ENCODE peak calls at places on chromosome 13, in five cellular contexts. V is effector memory CD4-positive, alpha-beta T cell; W is naive thymus-derived CD4-positive, alpha-beta T cell; R is transverse colon; N is AG04449. Q is an unnamed sample.

GRCh38 chr13:51626749-51627148 is 42.5 kb downstream of the WDFY2 start:
- DNase-seq in V (no peak), W (no peak), R (no peak), N (no peak), Q (no peak)

GRCh38 chr13:32581177-32581786 is 5.0 kb upstream of the PDS5B start:
- DNase-seq in V (no peak), W (no peak), R (no peak), N (no peak), Q (peak)

GRCh38 chr13:25347156-25347555 is 24.6 kb upstream of the ATP8A2 start:
- DNase-seq in V (no peak), W (no peak), R (no peak), N (no peak), Q (no peak)

GRCh38 chr13:112442483-112443090 is 66.4 kb downstream of the SPACA7 start:
- DNase-seq in V (no peak), W (no peak), R (no peak), N (no peak), Q (no peak)

GRCh38 chr13:108915095-108915633 is 285.8 kb downstream of the MYO16 start:
- DNase-seq in V (no peak), W (no peak), R (no peak), N (no peak), Q (peak)

GRCh38 chr13:89748716-89749115 is 1598.8 kb upstream of the MIR17HG start:
- DNase-seq in V (no peak), W (no peak), R (no peak), N (no peak), Q (no peak)

GRCh38 chr13:40220299-40220935 is 446.0 kb downstream of the FOXO1 start:
- DNase-seq in V (no peak), W (no peak), R (no peak), N (no peak), Q (no peak)

GRCh38 chr13:49933511-49933910 is 2.6 kb downstream of the SPRYD7 start:
- DNase-seq in V (no peak), W (no peak), R (no peak), N (no peak), Q (no peak)

GRCh38 chr13:94557836-94558235 is 38.1 kb downstream of the TGDS start:
- DNase-seq in V (no peak), W (no peak), R (no peak), N (no peak), Q (no peak)

GRCh38 chr13:47945738-47946137 is 55.3 kb downstream of the SUCLA2 start:
- DNase-seq in V (no peak), W (no peak), R (no peak), N (peak), Q (no peak)

GRCh38 chr13:87093399-87093798 is 577.8 kb upstream of the SLITRK5 start:
- DNase-seq in V (no peak), W (no peak), R (no peak), N (no peak), Q (no peak)

GRCh38 chr13:47298506-47298905 is 401.7 kb upstream of the HTR2A start:
- DNase-seq in V (no peak), W (no peak), R (no peak), N (no peak), Q (no peak)

GRCh38 chr13:113643593-113643992 is 14.4 kb downstream of the ATP4B start:
- DNase-seq in V (no peak), W (no peak), R (no peak), N (no peak), Q (peak)

GRCh38 chr13:111554539-111555267 is 234.3 kb downstream of the TEX29 start:
- DNase-seq in V (no peak), W (no peak), R (no peak), N (no peak), Q (peak)

GRCh38 chr13:35927554-35927953 is 203.6 kb downstream of the DCLK1 start:
- DNase-seq in V (no peak), W (no peak), R (no peak), N (no peak), Q (no peak)

GRCh38 chr13:42981317-42981716 is 10.7 kb downstream of the EPSTI1 start:
- DNase-seq in V (no peak), W (no peak), R (no peak), N (peak), Q (peak)

GRCh38 chr13:26465514-26465913 is 92.0 kb upstream of the WASF3 start:
- DNase-seq in V (no peak), W (no peak), R (no peak), N (no peak), Q (no peak)

GRCh38 chr13:113205428-113205931 is 3.0 kb downstream of the PCID2 start:
- DNase-seq in V (no peak), W (no peak), R (no peak), N (no peak), Q (peak)

GRCh38 chr13:71922191-71922590 is 55.2 kb upstream of the DACH1 start:
- DNase-seq in V (no peak), W (no peak), R (no peak), N (no peak), Q (no peak)

GRCh38 chr13:41411536-41411935 is 45.8 kb upstream of the RGCC start:
- DNase-seq in V (no peak), W (peak), R (no peak), N (peak), Q (no peak)

GRCh38 chr13:98921786-98922185 is 56.1 kb downstream of the DOCK9 start:
- DNase-seq in V (no peak), W (no peak), R (no peak), N (no peak), Q (peak)

GRCh38 chr13:93233997-93234416 is 7.4 kb downstream of the GPC6 start:
- DNase-seq in V (no peak), W (no peak), R (no peak), N (no peak), Q (no peak)

GRCh38 chr13:20134732-20135131 is 26.1 kb downstream of the GJA3 start:
- DNase-seq in V (no peak), W (no peak), R (no peak), N (no peak), Q (no peak)

GRCh38 chr13:45918597-45918996 is 67.0 kb upstream of the SIAH3 start:
- DNase-seq in V (no peak), W (no peak), R (no peak), N (no peak), Q (no peak)

GRCh38 chr13:35983206-35983605 is 148.0 kb downstream of the DCLK1 start:
- DNase-seq in V (no peak), W (no peak), R (no peak), N (no peak), Q (no peak)

GRCh38 chr13:113157929-113158747 is at the start of gene PROZ:
- DNase-seq in V (no peak), W (no peak), R (no peak), N (no peak), Q (no peak)

GRCh38 chr13:26132756-26133155 is 80.9 kb upstream of the SHISA2 start:
- DNase-seq in V (no peak), W (no peak), R (no peak), N (no peak), Q (no peak)

GRCh38 chr13:30017880-30018279 is 167.5 kb upstream of the UBL3 start:
- DNase-seq in V (no peak), W (no peak), R (no peak), N (no peak), Q (no peak)

GRCh38 chr13:63901630-63902029 is 2486.0 kb upstream of the PCDH20 start:
- DNase-seq in V (no peak), W (no peak), R (no peak), N (no peak), Q (no peak)

GRCh38 chr13:29844441-29844840 is 6.0 kb downstream of the UBL3 start:
- DNase-seq in V (no peak), W (no peak), R (no peak), N (no peak), Q (no peak)

GRCh38 chr13:27151798-27152599 is 19.6 kb downstream of the USP12 start:
- DNase-seq in V (no peak), W (no peak), R (no peak), N (no peak), Q (no peak)

GRCh38 chr13:37618554-37618953 is 20.0 kb upstream of the POSTN start:
- DNase-seq in V (no peak), W (no peak), R (no peak), N (peak), Q (no peak)

GRCh38 chr13:48496271-48496670 is 36.6 kb downstream of the RCBTB2 start:
- DNase-seq in V (no peak), W (no peak), R (no peak), N (no peak), Q (no peak)

GRCh38 chr13:114100446-114101320 is 31.7 kb downstream of the RASA3 start:
- DNase-seq in V (no peak), W (no peak), R (peak), N (no peak), Q (no peak)

GRCh38 chr13:50098693-50099092 is 83.4 kb downstream of the KCNRG start:
- DNase-seq in V (no peak), W (no peak), R (no peak), N (no peak), Q (no peak)

GRCh38 chr13:113057084-113057483 is 48.5 kb upstream of the F7 start:
- DNase-seq in V (no peak), W (no peak), R (no peak), N (no peak), Q (no peak)

GRCh38 chr13:19634129-19634740 is 776 bp downstream of the MPHOSPH8 start:
- DNase-seq in V (no peak), W (no peak), R (peak), N (no peak), Q (peak)

GRCh38 chr13:75316427-75316826 is 165.5 kb downstream of the TBC1D4 start:
- DNase-seq in V (no peak), W (no peak), R (no peak), N (no peak), Q (no peak)

GRCh38 chr13:101258509-101258908 is 157.8 kb downstream of the NALCN start:
- DNase-seq in V (no peak), W (no peak), R (no peak), N (no peak), Q (no peak)
- H3K4me3 ChIP-seq in V (no peak), W (no peak), R (no peak), N (no peak), Q (no peak)

DNA sequence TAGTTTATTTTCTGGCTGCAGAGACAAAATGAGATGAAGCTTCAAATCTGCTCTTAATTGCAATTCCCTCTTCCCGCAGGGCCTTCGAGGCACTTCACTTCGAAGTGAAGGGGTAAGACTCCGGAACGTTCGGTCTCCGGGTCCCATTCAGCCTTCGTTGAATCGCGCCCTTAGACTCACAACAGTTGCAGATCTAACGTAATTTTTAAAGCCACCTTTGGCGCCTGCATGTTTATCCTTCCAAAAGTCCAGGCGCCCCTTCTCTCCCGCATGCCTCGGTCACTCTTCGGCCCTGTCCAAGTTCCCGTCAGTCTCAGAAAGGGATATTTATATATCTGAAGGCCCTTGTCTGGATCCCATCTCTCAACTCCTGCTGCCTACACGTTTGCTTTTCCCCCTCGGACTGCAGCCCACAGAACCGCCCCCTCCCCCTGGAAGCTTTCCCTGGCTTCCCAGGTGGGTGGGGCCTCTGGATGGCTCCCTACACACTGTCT is 912 bp upstream of the KCTD12 start:
- DNase-seq in V (no peak), W (no peak), R (no peak), N (no peak), Q (no peak)
- H3K4me3 ChIP-seq in V (peak), W (peak), R (peak), N (peak), Q (peak)

GRCh38 chr13:39110518-39111097 is 72.4 kb downstream of the NHLRC3 start:
- DNase-seq in V (no peak), W (no peak), R (no peak), N (no peak), Q (no peak)
- H3K4me3 ChIP-seq in V (no peak), W (no peak), R (no peak), N (no peak), Q (no peak)

GRCh38 chr13:100159584-100159983 is 70.7 kb downstream of the PCCA start:
- DNase-seq in V (no peak), W (no peak), R (no peak), N (no peak), Q (no peak)

GRCh38 chr13:100158569-100158968 is 69.7 kb downstream of the PCCA start:
- DNase-seq in V (no peak), W (no peak), R (no peak), N (no peak), Q (no peak)

DNA sequence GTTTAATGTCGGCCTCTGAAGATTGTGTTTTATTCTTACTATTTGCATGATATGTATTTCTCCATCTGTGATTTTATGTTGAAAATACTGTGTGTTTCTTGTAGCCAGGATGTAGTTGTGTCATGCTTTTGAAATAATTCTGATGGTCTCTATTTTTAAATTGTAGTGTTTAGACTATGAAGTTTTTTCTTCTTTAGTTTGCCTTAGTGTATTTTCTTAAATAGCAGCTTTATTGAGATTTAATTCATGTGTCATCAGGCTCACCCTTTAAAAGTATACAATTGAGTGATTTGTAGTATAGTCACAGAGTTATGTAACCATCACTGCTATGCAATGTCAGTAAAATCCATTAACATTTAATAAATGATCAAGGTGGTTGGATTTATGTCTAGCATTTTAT is 74.5 kb downstream of the PCCA start:
- DNase-seq in V (no peak), W (no peak), R (no peak), N (no peak), Q (no peak)
- H3K4me3 ChIP-seq in V (no peak), W (no peak), R (no peak), N (no peak), Q (no peak)

GRCh38 chr13:77779461-77780272 is 82.2 kb downstream of the SLAIN1 start:
- DNase-seq in V (no peak), W (no peak), R (peak), N (peak), Q (peak)
- H3K4me3 ChIP-seq in V (no peak), W (no peak), R (no peak), N (no peak), Q (no peak)

GRCh38 chr13:23579886-23580706 is 9.9 kb downstream of the TNFRSF19 start:
- DNase-seq in V (no peak), W (no peak), R (no peak), N (no peak), Q (no peak)
- H3K4me3 ChIP-seq in V (peak), W (peak), R (peak), N (peak), Q (peak)

DNA sequence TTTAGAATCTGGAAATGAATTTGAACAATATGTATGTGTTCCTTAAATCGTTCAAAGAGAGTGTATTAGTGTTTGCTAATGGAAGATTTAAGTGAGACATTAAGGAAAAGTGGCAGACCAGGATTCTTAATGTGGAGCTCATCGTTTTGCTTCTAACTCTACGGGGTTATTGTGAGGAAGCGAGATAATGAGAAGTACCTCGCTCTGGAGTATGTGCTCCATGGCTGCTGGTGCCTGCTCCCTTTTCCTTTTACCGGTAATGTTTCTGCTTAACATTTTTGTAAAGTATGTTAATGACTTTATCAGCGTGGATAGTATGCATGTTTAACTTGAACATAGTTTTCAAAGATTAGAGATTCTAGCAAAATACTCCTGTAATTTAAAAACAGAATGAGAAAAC is 13.7 kb downstream of the KLF5 start:
- DNase-seq in V (no peak), W (no peak), R (no peak), N (no peak), Q (no peak)
- H3K4me3 ChIP-seq in V (no peak), W (no peak), R (peak), N (no peak), Q (no peak)

GRCh38 chr13:44842158-44842557 is 147.1 kb downstream of the NUFIP1 start:
- DNase-seq in V (no peak), W (no peak), R (no peak), N (peak), Q (peak)
- H3K4me3 ChIP-seq in V (no peak), W (no peak), R (no peak), N (no peak), Q (no peak)